ENCODE peak calls at places on chromosome 2, in five cellular contexts. S, R, D, F and Q are unnamed samples.

GRCh38 chr2:241808701-241809382 is at the start of gene NEU4:
- DNase-seq in S (no peak), R (no peak), D (no peak), F (no peak), Q (peak)

GRCh38 chr2:39338502-39338901 is 94.7 kb upstream of the CDKL4 start:
- DNase-seq in S (no peak), R (no peak), D (no peak), F (no peak), Q (no peak)

GRCh38 chr2:85529809-85530208 is 9.2 kb upstream of the MAT2A start:
- DNase-seq in S (no peak), R (no peak), D (no peak), F (no peak), Q (no peak)

GRCh38 chr2:224260605-224261004 is 141.3 kb downstream of the FAM124B start:
- DNase-seq in S (no peak), R (no peak), D (no peak), F (no peak), Q (no peak)

GRCh38 chr2:64769392-64770044 is 115.8 kb upstream of the SERTAD2 start:
- DNase-seq in S (no peak), R (no peak), D (no peak), F (no peak), Q (peak)

GRCh38 chr2:26936855-26937254 is 33.6 kb upstream of the MAPRE3 start:
- DNase-seq in S (no peak), R (no peak), D (no peak), F (no peak), Q (no peak)

GRCh38 chr2:149188291-149188690 is 142.1 kb upstream of the LYPD6 start:
- DNase-seq in S (no peak), R (no peak), D (no peak), F (no peak), Q (no peak)

GRCh38 chr2:196971574-196972279 is 45.2 kb upstream of the PGAP1 start:
- DNase-seq in S (no peak), R (no peak), D (no peak), F (no peak), Q (no peak)

GRCh38 chr2:64770781-64771334 is 117.1 kb upstream of the SERTAD2 start:
- DNase-seq in S (peak), R (no peak), D (no peak), F (no peak), Q (no peak)

GRCh38 chr2:168639501-168639900 is 162.9 kb upstream of the NOSTRIN start:
- DNase-seq in S (peak), R (no peak), D (no peak), F (no peak), Q (no peak)

GRCh38 chr2:48633143-48633542 is 15.5 kb downstream of the GTF2A1L start:
- DNase-seq in S (no peak), R (no peak), D (no peak), F (no peak), Q (no peak)

GRCh38 chr2:144358979-144359541 is 160.9 kb downstream of the ZEB2 start:
- DNase-seq in S (no peak), R (peak), D (no peak), F (no peak), Q (no peak)

GRCh38 chr2:7009207-7009911 is 92.1 kb downstream of the RNF144A start:
- DNase-seq in S (no peak), R (no peak), D (no peak), F (no peak), Q (no peak)